ENCODE peak calls at places on chromosome 9, in nine cellular contexts. D is epithelial cell of esophagus; Q is activated naive CD8-positive, alpha-beta T cell treated with anti-CD3 and anti-CD28 coated beads, Interleukin-2, amount 50 U/mL, for 24 hours; V is coronary artery; K is colonic mucosa; Z is mucosa of gallbladder; O is ELR; J is endodermal cell; G is pancreas. C is an unnamed sample.

GRCh38 chr9:28264368-28264767 is 691.1 kb upstream of the C9orf72 start:
- DNase-seq in D (peak), K (no peak), G (no peak), O (peak), V (no peak), Q (no peak), J (no peak), Z (no peak), C (no peak)

GRCh38 chr9:137454145-137454505 is 5.0 kb downstream of the NSMF start:
- DNase-seq in J (peak), O (no peak), Z (peak), K (peak), Q (peak), G (peak), D (peak), V (no peak), C (peak)

GRCh38 chr9:80496901-80497565 is 925.3 kb downstream of the TLE4 start:
- DNase-seq in O (no peak), J (no peak), Z (no peak), K (no peak), V (no peak), G (no peak), D (no peak), Q (no peak), C (no peak)

GRCh38 chr9:38026840-38027527 is 42.0 kb downstream of the SHB start:
- DNase-seq in Z (no peak), K (no peak), J (no peak), O (peak), Q (no peak), D (peak), G (no peak), V (no peak), C (peak)

GRCh38 chr9:121285835-121286687 is 18.1 kb downstream of the GSN start:
- DNase-seq in V (peak), D (peak), J (peak), G (no peak), K (peak), O (peak), Z (peak), Q (no peak), C (peak)

GRCh38 chr9:37512439-37512838 is 26.7 kb downstream of the POLR1E start:
- DNase-seq in K (no peak), G (no peak), J (no peak), D (no peak), Z (no peak), V (no peak), Q (no peak), O (no peak), C (no peak)

GRCh38 chr9:32665101-32665500 is 29.6 kb upstream of the TAF1L start:
- DNase-seq in K (no peak), D (peak), J (no peak), O (peak), G (no peak), Q (no peak), V (no peak), Z (no peak), C (peak)

GRCh38 chr9:23686257-23686656 is 139.8 kb downstream of the ELAVL2 start:
- DNase-seq in G (no peak), D (peak), K (peak), J (peak), O (no peak), Q (no peak), Z (no peak), V (no peak), C (no peak)

GRCh38 chr9:4225291-4226119 is 74.4 kb downstream of the GLIS3 start:
- DNase-seq in Z (no peak), K (no peak), D (peak), V (no peak), G (no peak), Q (no peak), J (no peak), O (peak), C (peak)

GRCh38 chr9:134816264-134816663 is 64.3 kb upstream of the FCN2 start:
- DNase-seq in O (no peak), D (no peak), Z (no peak), Q (no peak), V (no peak), K (no peak), J (no peak), G (no peak), C (no peak)

GRCh38 chr9:34995288-34996060 is 5.9 kb downstream of the DNAJB5 start:
- DNase-seq in V (peak), Z (no peak), K (no peak), D (peak), Q (no peak), J (no peak), O (no peak), G (no peak), C (peak)

C was measured in EH.